ENCODE peak calls at places on chromosomes 4 and X, in nine cellular contexts. Q is SK-N-SH, P is sigmoid colon, I is breast epithelium, Z is HCT116, U is H1, R is GM23338, T is transverse colon, Y is spleen. F is an unnamed sample.

GRCh38 chr4:18954538-18954937 is 933.0 kb upstream of the LCORL start:
- DNase-seq in T (no peak), Q (no peak), R (no peak), Z (no peak), U (no peak), P (no peak), I (no peak), Y (no peak), F (no peak)

GRCh38 chr4:42720514-42720913 is 63.6 kb upstream of the ATP8A1 start:
- DNase-seq in U (no peak), I (no peak), Q (no peak), T (no peak), Z (no peak), R (no peak), P (no peak), Y (no peak), F (no peak)

GRCh38 chrX:16836371-16836770 is 33.8 kb downstream of the RBBP7 start:
- DNase-seq in Z (no peak), I (no peak), Q (peak), T (peak), U (peak), R (peak), Y (no peak), P (no peak), F (peak)

GRCh38 chr4:154491731-154492249 is at the start of gene DCHS2:
- DNase-seq in I (no peak), Q (peak), P (peak), U (peak), Z (no peak), Y (peak), T (peak), R (peak), F (no peak)

GRCh38 chr4:87502580-87503238 is 26.5 kb downstream of the SPARCL1 start:
- DNase-seq in Z (peak), P (no peak), I (no peak), U (no peak), Y (no peak), T (no peak), R (no peak), Q (no peak), F (no peak)

GRCh38 chr4:177047851-177048174 is 255.1 kb upstream of the VEGFC start:
- DNase-seq in P (no peak), T (no peak), R (no peak), I (no peak), Y (no peak), Z (no peak), Q (no peak), U (no peak), F (no peak)

GRCh38 chrX:112051546-112051945 is 31.0 kb downstream of the TRPC5 start:
- DNase-seq in T (no peak), P (no peak), Y (no peak), Z (no peak), Q (no peak), R (no peak), U (no peak), I (no peak), F (no peak)

GRCh38 chr4:72275381-72275780 is 243.6 kb downstream of the NPFFR2 start:
- DNase-seq in Y (no peak), I (no peak), Z (no peak), U (no peak), T (no peak), P (no peak), R (no peak), Q (no peak), F (no peak)

GRCh38 chr4:68691186-68691585 is 20.7 kb upstream of the UGT2B15 start:
- DNase-seq in R (no peak), I (no peak), P (no peak), Z (no peak), Y (no peak), U (no peak), Q (no peak), T (no peak), F (no peak)

GRCh38 chr4:17578482-17578891 is 1.5 kb downstream of the LAP3 start:
- DNase-seq in Q (no peak), I (no peak), U (no peak), Z (no peak), T (no peak), Y (no peak), R (no peak), P (no peak), F (no peak)
- TF ChIP-seq POLR2AphosphoS5 in Q (no peak), I (no peak), U (no peak), Z (no peak), T (no peak), Y (no peak), R (no peak), P (no peak), F (no peak)

DNA sequence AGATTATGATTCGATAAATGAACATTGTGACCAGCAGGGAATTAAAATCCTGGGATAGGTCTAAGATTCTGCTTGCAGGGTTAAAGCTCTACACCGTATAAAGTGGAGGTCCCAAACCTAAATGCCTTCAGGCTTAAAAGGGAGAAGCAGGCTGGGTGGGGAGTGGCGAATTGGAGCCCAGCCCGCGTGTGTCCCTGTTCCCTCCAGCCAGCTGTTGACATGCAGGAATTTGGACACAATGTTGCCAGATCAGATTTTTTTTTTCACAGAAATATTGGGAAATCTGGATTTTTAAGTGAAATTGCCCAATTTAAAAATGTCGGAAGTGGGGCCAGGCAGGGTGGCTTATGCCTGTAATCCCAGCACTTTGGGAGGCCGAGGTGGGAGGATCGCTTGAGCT is 60.5 kb downstream of the ELF4 start:
- DNase-seq in Y (no peak), T (no peak), I (no peak), U (no peak), Z (no peak), Q (no peak), P (no peak), R (no peak), F (no peak)
- TF ChIP-seq POLR2AphosphoS5 in Y (no peak), T (no peak), I (no peak), U (no peak), Z (no peak), Q (no peak), P (no peak), R (no peak), F (no peak)

GRCh38 chr4:104491396-104491821 is 3.3 kb downstream of the CXXC4 start:
- DNase-seq in T (peak), Q (peak), Z (no peak), Y (peak), P (peak), U (peak), R (peak), I (no peak), F (peak)

GRCh38 chr4:104490770-104491395 is 3.8 kb downstream of the CXXC4 start:
- DNase-seq in Y (peak), U (peak), Z (no peak), R (peak), P (peak), I (peak), T (peak), Q (peak), F (peak)

GRCh38 chr4:104489731-104490095 is 5.0 kb downstream of the CXXC4 start:
- DNase-seq in Z (no peak), P (no peak), T (no peak), Q (no peak), Y (no peak), U (no peak), I (no peak), R (no peak), F (no peak)

GRCh38 chr4:104491826-104492771 is 2.6 kb downstream of the CXXC4 start:
- DNase-seq in Q (peak), T (peak), Y (no peak), R (peak), U (peak), P (no peak), I (no peak), Z (no peak), F (no peak)

DNA sequence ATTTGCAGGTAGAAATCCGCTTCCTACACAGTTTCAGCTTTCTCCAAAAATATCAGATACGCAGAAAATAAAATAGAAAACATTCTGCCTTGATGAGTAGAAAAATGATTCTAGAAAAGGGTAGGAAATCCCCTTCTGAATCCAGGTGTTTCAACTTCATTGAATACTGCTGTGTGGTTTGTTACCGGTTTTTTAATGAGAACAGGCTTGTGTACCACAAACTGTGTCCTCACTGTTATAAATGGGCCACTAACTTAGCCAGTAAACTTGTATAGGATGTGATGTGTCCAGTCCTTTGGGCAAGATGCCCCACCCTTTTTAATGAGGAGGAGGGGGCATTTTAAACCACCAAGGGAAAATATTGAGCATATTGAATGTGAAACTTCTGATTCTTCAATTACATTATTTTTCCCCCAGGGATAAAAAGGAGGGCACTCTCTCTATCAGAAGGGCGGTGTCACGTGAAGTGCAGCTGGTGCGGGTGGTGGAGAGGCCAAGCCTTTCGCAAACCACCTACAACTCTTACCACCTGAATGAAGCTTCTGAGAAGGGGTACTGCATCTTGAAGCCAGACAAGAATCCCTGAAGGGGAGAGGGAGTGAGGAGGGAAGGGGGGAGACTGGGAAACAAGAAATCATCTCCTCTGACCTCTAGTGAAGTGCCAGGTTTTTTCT is 4.5 kb downstream of the CXXC4 start:
- DNase-seq in I (no peak), Y (no peak), R (peak), Z (no peak), P (peak), T (peak), U (peak), Q (peak), F (peak)
- TF ChIP-seq POLR2AphosphoS5 in I (no peak), Y (no peak), R (no peak), Z (no peak), P (no peak), T (no peak), U (no peak), Q (no peak), F (no peak)

GRCh38 chr4:53022162-53023100 is 160.3 kb downstream of the RASL11B start:
- DNase-seq in P (no peak), R (no peak), T (no peak), Q (no peak), Z (no peak), I (no peak), Y (no peak), U (no peak), F (no peak)
- TF ChIP-seq POLR2AphosphoS5 in P (no peak), R (no peak), T (no peak), Q (no peak), Z (no peak), I (no peak), Y (no peak), U (no peak), F (no peak)

GRCh38 chrX:40107291-40108083 is 9.7 kb upstream of the BCOR start:
- DNase-seq in T (peak), Y (peak), Q (peak), Z (peak), R (peak), I (no peak), U (peak), P (peak), F (peak)

GRCh38 chrX:40108084-40108958 is 10.6 kb upstream of the BCOR start:
- DNase-seq in P (peak), Y (peak), T (peak), I (no peak), Z (no peak), R (peak), Q (no peak), U (peak), F (no peak)

GRCh38 chrX:40106677-40107290 is 9.0 kb upstream of the BCOR start:
- DNase-seq in R (peak), Y (no peak), P (no peak), U (no peak), Q (peak), Z (no peak), T (no peak), I (no peak), F (no peak)

GRCh38 chrX:40109288-40110008 is 11.7 kb upstream of the BCOR start:
- DNase-seq in Y (peak), R (peak), I (no peak), P (peak), Z (no peak), U (no peak), Q (peak), T (peak), F (peak)

GRCh38 chrX:40108959-40109287 is 11.2 kb upstream of the BCOR start:
- DNase-seq in I (no peak), P (peak), R (peak), Y (peak), U (peak), Z (no peak), Q (peak), T (peak), F (peak)
- TF ChIP-seq POLR2AphosphoS5 in I (no peak), P (peak), R (no peak), Y (no peak), U (no peak), Z (peak), Q (no peak), T (peak), F (peak)

GRCh38 chr4:8394125-8394524 is 46.4 kb downstream of the ACOX3 start:
- DNase-seq in P (peak), U (no peak), Z (no peak), Y (no peak), R (no peak), Q (no peak), I (peak), T (peak), F (peak)
- TF ChIP-seq POLR2AphosphoS5 in P (no peak), U (no peak), Z (no peak), Y (no peak), R (no peak), Q (no peak), I (no peak), T (no peak), F (no peak)

GRCh38 chrX:46627044-46627443 is 53.5 kb downstream of the CHST7 start:
- DNase-seq in Y (no peak), R (no peak), I (no peak), Q (no peak), P (no peak), U (no peak), T (no peak), Z (no peak), F (no peak)

GRCh38 chrX:46627700-46628405 is 54.3 kb downstream of the CHST7 start:
- DNase-seq in T (no peak), Q (no peak), I (no peak), Z (no peak), R (no peak), P (no peak), U (no peak), Y (no peak), F (no peak)

GRCh38 chrX:46624090-46624786 is 50.7 kb downstream of the CHST7 start:
- DNase-seq in R (no peak), U (no peak), Z (no peak), I (no peak), Y (no peak), Q (no peak), P (no peak), T (no peak), F (no peak)

GRCh38 chrX:46628406-46629371 is 55.1 kb downstream of the CHST7 start:
- DNase-seq in Q (no peak), T (peak), Y (no peak), Z (no peak), I (no peak), R (no peak), P (peak), U (no peak), F (peak)

DNA sequence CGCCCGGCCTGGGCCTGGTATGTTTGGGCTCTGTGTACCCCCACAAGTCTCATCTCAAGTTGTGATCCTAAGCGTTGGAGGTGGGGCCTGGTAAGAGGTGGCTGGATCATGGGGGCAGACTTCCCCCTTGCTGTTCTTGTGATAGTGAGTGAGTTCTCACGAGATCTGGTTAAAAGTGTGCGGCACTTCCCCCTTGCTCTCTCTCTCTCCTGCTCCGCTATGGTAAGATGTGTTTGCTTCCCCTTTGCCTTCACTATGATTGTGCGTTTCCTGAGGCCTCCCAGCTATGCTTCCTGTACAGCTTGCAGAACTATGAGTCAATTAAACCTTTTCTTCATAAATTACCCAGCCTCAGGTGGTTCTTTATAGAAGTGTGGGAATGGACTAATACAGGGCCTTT is 53.0 kb downstream of the CHST7 start:
- DNase-seq in Q (no peak), Y (no peak), T (no peak), U (no peak), R (no peak), Z (no peak), P (no peak), I (no peak), F (no peak)
- TF ChIP-seq POLR2AphosphoS5 in Q (no peak), Y (peak), T (no peak), U (no peak), R (no peak), Z (no peak), P (no peak), I (no peak), F (peak)

GRCh38 chr4:7487464-7487863 is 52.7 kb upstream of the PSAPL1 start:
- DNase-seq in P (no peak), Q (peak), Z (no peak), Y (no peak), U (no peak), I (no peak), R (no peak), T (no peak), F (no peak)
- TF ChIP-seq POLR2AphosphoS5 in P (no peak), Q (no peak), Z (no peak), Y (no peak), U (no peak), I (no peak), R (no peak), T (no peak), F (no peak)